ENCODE peak calls at places on chromosome 15, in nine cellular contexts. J, K, Y, P, O, H, W, I and B are unnamed samples.

GRCh38 chr15:70328137-70329115 is 230.7 kb upstream of the TLE3 start:
- DNase-seq in J (no peak), K (no peak), Y (peak), P (no peak), O (peak), H (no peak), W (peak), I (peak), B (no peak)

GRCh38 chr15:78035319-78035718 is 42.2 kb downstream of the TBC1D2B start:
- DNase-seq in J (no peak), K (no peak), Y (no peak), P (no peak), O (no peak), H (no peak), W (no peak), I (peak), B (no peak)

GRCh38 chr15:101068961-101069734 is 150.0 kb downstream of the LRRK1 start:
- DNase-seq in J (no peak), K (peak), Y (peak), P (no peak), O (no peak), H (no peak), W (peak), I (peak), B (no peak)

GRCh38 chr15:47514251-47514652 is 203.1 kb upstream of the SEMA6D start:
- DNase-seq in J (no peak), K (no peak), Y (peak), P (no peak), O (no peak), H (no peak), W (peak), I (peak), B (no peak)

GRCh38 chr15:82047493-82048446 is 2.0 kb upstream of the MEX3B start:
- DNase-seq in J (no peak), K (peak), Y (no peak), P (no peak), O (peak), H (no peak), W (peak), I (peak), B (no peak)

GRCh38 chr15:38886315-38887163 is 321.9 kb upstream of the RASGRP1 start:
- DNase-seq in J (no peak), K (no peak), Y (peak), P (no peak), O (no peak), H (no peak), W (peak), I (peak), B (no peak)

GRCh38 chr15:76200083-76200465 is 111.2 kb downstream of the ETFA start:
- DNase-seq in J (no peak), K (no peak), Y (no peak), P (no peak), O (no peak), H (no peak), W (no peak), I (no peak), B (no peak)

GRCh38 chr15:27897481-27897880 is 201.6 kb downstream of the OCA2 start:
- DNase-seq in J (no peak), K (no peak), Y (no peak), P (no peak), O (no peak), H (no peak), W (no peak), I (no peak), B (no peak)

GRCh38 chr15:39801641-39802309 is 19.1 kb upstream of the FSIP1 start:
- DNase-seq in J (no peak), K (peak), Y (no peak), P (no peak), O (no peak), H (no peak), W (peak), I (peak), B (peak)

GRCh38 chr15:93862791-93863190 is 368.6 kb upstream of the MCTP2 start:
- DNase-seq in J (no peak), K (no peak), Y (no peak), P (no peak), O (peak), H (no peak), W (no peak), I (no peak), B (no peak)

GRCh38 chr15:93974804-93975481 is 256.4 kb upstream of the MCTP2 start:
- DNase-seq in J (no peak), K (peak), Y (no peak), P (no peak), O (peak), H (no peak), W (peak), I (peak), B (no peak)

GRCh38 chr15:39756806-39757522 is 25.7 kb downstream of the FSIP1 start:
- DNase-seq in J (no peak), K (peak), Y (peak), P (peak), O (peak), H (peak), W (peak), I (peak), B (peak)

GRCh38 chr15:85671156-85671555 is 123.6 kb downstream of the KLHL25 start:
- DNase-seq in J (no peak), K (no peak), Y (no peak), P (no peak), O (no peak), H (no peak), W (no peak), I (no peak), B (no peak)

GRCh38 chr15:79896131-79896633 is 632 bp downstream of the MTHFS start:
- DNase-seq in J (no peak), K (no peak), Y (no peak), P (no peak), O (no peak), H (no peak), W (peak), I (no peak), B (peak)